ENCODE peak calls at places on chromosomes 2 and 18, in seven cellular contexts. W is IMR-90, I is neuronal stem cell, A is mesenchymal stem cell, B is H9, F is H1, N is trophoblast cell. Y is an unnamed sample.

GRCh38 chr18:79944746-79945117 is 6.7 kb downstream of the SLC66A2 start:
- DNase-seq in W (no peak), N (no peak), F (no peak), A (no peak), B (peak), I (no peak), Y (no peak)

GRCh38 chr2:98664323-98664722 is 55.9 kb downstream of the UNC50 start:
- DNase-seq in F (no peak), W (no peak), B (no peak), A (no peak), I (no peak), N (peak), Y (peak)

GRCh38 chr18:35616664-35617423 is 35.3 kb downstream of the GALNT1 start:
- DNase-seq in F (no peak), N (peak), B (no peak), W (peak), A (peak), I (no peak), Y (peak)

GRCh38 chr18:76764296-76764901 is 58.0 kb upstream of the ZNF236 start:
- DNase-seq in B (no peak), W (no peak), N (no peak), A (no peak), I (no peak), F (no peak), Y (no peak)

GRCh38 chr2:71696381-71696780 is 243.0 kb downstream of the DYSF start:
- DNase-seq in F (no peak), W (no peak), B (no peak), I (no peak), N (no peak), A (no peak), Y (no peak)

GRCh38 chr2:12506846-12507245 is 209.9 kb upstream of the TRIB2 start:
- DNase-seq in B (no peak), N (peak), F (no peak), W (peak), A (no peak), I (no peak), Y (no peak)

GRCh38 chr2:168915433-168916328 is 14.6 kb downstream of the G6PC2 start:
- DNase-seq in W (no peak), N (no peak), I (no peak), A (no peak), B (no peak), F (no peak), Y (no peak)

GRCh38 chr2:54531558-54531957 is 75.4 kb downstream of the SPTBN1 start:
- DNase-seq in W (peak), F (no peak), B (no peak), A (peak), N (peak), I (no peak), Y (no peak)

GRCh38 chr2:33486544-33486943 is 10.1 kb downstream of the RASGRP3 start:
- DNase-seq in I (no peak), A (no peak), W (no peak), F (no peak), B (no peak), N (no peak), Y (no peak)

GRCh38 chr2:239141021-239141760 is 259.6 kb downstream of the HDAC4 start:
- DNase-seq in I (no peak), N (no peak), B (no peak), W (no peak), A (no peak), F (no peak), Y (no peak)

GRCh38 chr2:48734576-48735303 is 20.8 kb downstream of the LHCGR start:
- DNase-seq in F (no peak), I (no peak), N (peak), A (no peak), W (no peak), B (no peak), Y (no peak)

GRCh38 chr18:61833978-61834377 is 58.8 kb downstream of the RNF152 start:
- DNase-seq in N (no peak), I (no peak), W (peak), A (peak), B (no peak), F (no peak), Y (no peak)

GRCh38 chr2:120758181-120759048 is 22.7 kb downstream of the GLI2 start:
- DNase-seq in W (peak), B (peak), N (no peak), F (no peak), I (no peak), A (peak), Y (peak)

GRCh38 chr2:45796500-45796899 is 145.0 kb downstream of the PRKCE start:
- DNase-seq in N (no peak), I (no peak), B (no peak), W (no peak), A (no peak), F (no peak), Y (no peak)

GRCh38 chr2:137221797-137222492 is 456.6 kb downstream of the THSD7B start:
- DNase-seq in F (no peak), B (no peak), W (no peak), A (no peak), I (no peak), N (no peak), Y (no peak)

GRCh38 chr2:172101008-172101706 is 1.5 kb downstream of the DLX2 start:
- DNase-seq in I (peak), F (peak), A (no peak), B (no peak), W (no peak), N (no peak), Y (peak)

GRCh38 chr2:26535663-26536275 is 57.8 kb upstream of the OTOF start:
- DNase-seq in F (no peak), B (no peak), N (no peak), W (no peak), A (no peak), I (no peak), Y (no peak)

GRCh38 chr2:240851078-240851861 is 17.4 kb upstream of the AGXT start:
- DNase-seq in F (peak), W (peak), A (peak), B (peak), I (peak), N (peak), Y (peak)

GRCh38 chr2:75098856-75099255 is 100.5 kb downstream of the TACR1 start:
- DNase-seq in B (peak), I (peak), F (no peak), N (peak), A (peak), W (peak), Y (peak)

GRCh38 chr2:159933727-159934049 is 128.7 kb downstream of the PLA2R1 start:
- DNase-seq in W (no peak), N (no peak), I (no peak), A (peak), F (no peak), B (no peak), Y (no peak)

GRCh38 chr2:69036926-69037325 is 23.9 kb downstream of the ANTXR1 start:
- DNase-seq in I (no peak), W (peak), N (no peak), F (no peak), B (no peak), A (peak), Y (no peak)

GRCh38 chr2:1835581-1836201 is 91.4 kb upstream of the PXDN start:
- DNase-seq in N (peak), I (no peak), F (no peak), B (no peak), A (no peak), W (no peak), Y (peak)

GRCh38 chr2:175205523-175205922 is 24.0 kb upstream of the ATP5MC3 start:
- DNase-seq in A (peak), I (no peak), F (no peak), W (peak), N (peak), B (no peak), Y (no peak)

GRCh38 chr18:74868461-74868860 is 270.8 kb downstream of the ZNF407 start:
- DNase-seq in F (no peak), B (no peak), A (no peak), N (no peak), I (no peak), W (no peak), Y (peak)

GRCh38 chr18:2854871-2855270 is 8.1 kb downstream of the EMILIN2 start:
- DNase-seq in N (no peak), A (no peak), F (no peak), B (no peak), W (no peak), I (no peak), Y (no peak)

GRCh38 chr2:239322414-239323086 is 78.3 kb downstream of the HDAC4 start:
- DNase-seq in A (no peak), W (peak), F (peak), B (peak), I (no peak), N (no peak), Y (no peak)

GRCh38 chr18:23563377-23564043 is 22.8 kb downstream of the NPC1 start:
- DNase-seq in W (peak), B (no peak), A (peak), I (no peak), N (no peak), F (no peak), Y (no peak)

GRCh38 chr18:24271381-24272331 is 126.0 kb downstream of the OSBPL1A start:
- DNase-seq in A (peak), I (peak), F (peak), B (peak), W (peak), N (peak), Y (peak)

GRCh38 chr2:120768112-120769048 is 32.7 kb downstream of the GLI2 start:
- DNase-seq in N (no peak), B (no peak), A (no peak), I (no peak), W (no peak), F (no peak), Y (no peak)

DNA sequence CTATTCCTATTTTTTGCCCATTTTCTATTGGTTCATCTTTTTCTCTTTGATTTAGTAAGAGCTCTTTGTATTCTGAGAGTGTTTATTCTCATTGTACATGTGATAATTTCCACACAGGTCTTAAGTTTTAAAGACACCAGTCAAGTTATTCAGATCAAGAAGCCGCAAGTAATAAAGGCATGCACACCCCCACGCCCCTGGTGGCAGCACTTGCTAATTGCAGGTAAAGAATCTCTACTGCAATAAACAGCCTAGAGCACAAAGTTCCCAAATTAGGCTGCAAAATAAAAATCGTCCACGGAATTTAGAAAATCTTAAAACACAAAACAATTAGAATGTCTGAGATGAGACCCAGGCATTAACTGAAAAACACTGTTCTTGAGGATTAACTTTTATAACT is 45.2 kb downstream of the ST3GAL5 start:
- DNase-seq in W (no peak), F (peak), B (peak), I (no peak), N (peak), A (no peak), Y (peak)
- H3K4me2 ChIP-seq in W (no peak), F (no peak), B (no peak), I (no peak), N (no peak), A (no peak), Y (no peak)

GRCh38 chr2:127843677-127844076 is 14.3 kb downstream of the POLR2D start:
- DNase-seq in N (peak), A (no peak), B (no peak), I (no peak), W (no peak), F (no peak), Y (no peak)
- H3K23ac ChIP-seq in N (no peak), A (no peak), B (no peak), I (no peak), W (no peak), F (no peak), Y (no peak)

GRCh38 chr18:8868779-8869415 is 163.5 kb downstream of the MTCL1 start:
- DNase-seq in W (no peak), I (no peak), N (no peak), B (no peak), F (no peak), A (no peak), Y (no peak)
- H3K4me2 ChIP-seq in W (no peak), I (no peak), N (no peak), B (no peak), F (no peak), A (no peak), Y (no peak)

GRCh38 chr2:38284971-38285370 is 92.1 kb downstream of the ATL2 start:
- DNase-seq in W (no peak), A (no peak), N (no peak), I (no peak), F (no peak), B (no peak), Y (peak)

GRCh38 chr2:38294597-38294996 is 82.5 kb downstream of the ATL2 start:
- DNase-seq in F (no peak), A (no peak), I (no peak), W (peak), N (no peak), B (no peak), Y (no peak)

GRCh38 chr2:38293152-38293865 is 83.8 kb downstream of the ATL2 start:
- DNase-seq in F (no peak), N (no peak), A (no peak), W (peak), I (no peak), B (no peak), Y (no peak)

DNA sequence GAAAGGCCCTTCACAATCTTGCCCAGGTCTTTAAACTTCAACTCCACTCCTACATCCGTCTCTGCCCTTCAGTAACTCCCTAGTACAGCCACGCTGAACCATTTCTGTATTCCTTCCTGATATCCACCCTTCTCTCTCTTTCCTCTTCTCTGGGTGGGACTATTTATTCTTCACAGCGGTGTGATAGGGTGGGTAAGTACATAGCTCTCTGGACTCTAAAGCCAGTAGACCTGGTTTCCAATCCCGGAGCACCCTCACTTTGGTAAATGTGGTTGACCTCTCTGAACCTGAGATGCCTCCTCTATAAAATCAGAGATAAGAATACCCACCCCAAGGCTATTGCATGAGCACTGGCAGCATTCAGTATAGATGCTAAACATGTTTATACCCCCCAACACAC is 86.7 kb downstream of the ATL2 start:
- DNase-seq in B (no peak), A (no peak), F (no peak), I (no peak), W (no peak), N (no peak), Y (no peak)
- H3K23ac ChIP-seq in B (no peak), A (no peak), F (no peak), I (no peak), W (no peak), N (no peak), Y (no peak)

GRCh38 chr2:47254464-47254863 is 99.4 kb upstream of the STPG4 start:
- DNase-seq in I (no peak), A (no peak), B (no peak), N (no peak), W (no peak), F (no peak), Y (no peak)
- H3K4me2 ChIP-seq in I (no peak), A (no peak), B (no peak), N (no peak), W (no peak), F (no peak), Y (no peak)

DNA sequence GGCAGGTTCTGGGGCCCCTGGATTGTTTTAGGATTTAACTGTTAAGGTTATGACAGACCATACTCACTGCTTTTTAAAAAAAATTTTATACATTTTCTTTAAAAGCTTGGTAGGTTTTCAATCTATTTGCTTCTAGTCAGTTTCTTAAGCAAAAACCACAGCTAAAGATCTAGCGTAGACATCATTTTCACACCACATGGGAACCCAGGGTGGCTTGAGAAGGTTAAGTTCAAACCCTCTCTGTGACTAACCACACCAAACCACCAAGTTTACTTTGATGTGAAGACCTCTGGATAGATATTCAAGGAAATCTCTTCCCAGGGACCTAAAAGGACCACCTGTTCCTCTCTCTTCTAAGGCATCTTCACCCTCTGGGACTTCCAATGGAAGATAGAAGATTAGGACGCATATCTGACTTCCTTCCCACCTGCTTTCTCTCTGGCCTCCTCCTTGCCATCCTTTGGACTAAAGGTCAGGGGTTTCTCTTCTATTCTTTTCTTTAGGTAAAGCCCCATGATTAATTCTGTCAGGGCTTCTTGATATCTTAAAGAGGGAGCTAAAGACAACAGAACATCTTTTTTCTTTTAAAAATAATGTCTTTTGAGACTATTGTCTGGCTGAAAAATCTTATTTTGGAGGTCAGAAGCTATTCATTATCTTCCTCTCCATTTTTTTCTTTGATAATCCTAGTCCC is 32.3 kb downstream of the FOSL2 start:
- DNase-seq in A (no peak), W (no peak), N (no peak), B (no peak), I (no peak), F (no peak), Y (no peak)
- H3K23ac ChIP-seq in A (no peak), W (no peak), N (no peak), B (no peak), I (no peak), F (no peak), Y (no peak)

DNA sequence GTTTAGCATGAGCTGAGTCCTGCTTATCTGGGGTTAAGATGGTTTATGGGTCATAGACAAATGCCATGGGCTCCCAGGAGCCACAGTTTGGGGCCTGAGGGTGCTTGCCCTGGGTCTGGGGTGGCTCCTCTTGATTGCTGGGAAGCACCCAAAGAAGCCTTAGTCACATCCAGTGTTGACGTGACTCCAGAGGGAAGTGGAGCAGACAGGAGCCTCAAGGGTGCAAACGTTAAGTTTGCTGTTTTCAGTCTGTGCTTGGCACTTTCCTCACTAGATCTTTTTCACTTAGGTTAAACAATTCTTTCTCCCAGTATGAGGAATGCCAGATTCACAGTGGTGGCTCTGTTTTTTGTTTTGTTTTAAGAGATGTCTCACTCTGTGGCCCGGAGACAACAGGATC is 251.5 kb downstream of the FAM210A start:
- DNase-seq in F (no peak), W (no peak), A (no peak), B (no peak), N (no peak), I (no peak), Y (no peak)
- H3K4me2 ChIP-seq in F (no peak), W (no peak), A (no peak), B (no peak), N (no peak), I (no peak), Y (no peak)

DNA sequence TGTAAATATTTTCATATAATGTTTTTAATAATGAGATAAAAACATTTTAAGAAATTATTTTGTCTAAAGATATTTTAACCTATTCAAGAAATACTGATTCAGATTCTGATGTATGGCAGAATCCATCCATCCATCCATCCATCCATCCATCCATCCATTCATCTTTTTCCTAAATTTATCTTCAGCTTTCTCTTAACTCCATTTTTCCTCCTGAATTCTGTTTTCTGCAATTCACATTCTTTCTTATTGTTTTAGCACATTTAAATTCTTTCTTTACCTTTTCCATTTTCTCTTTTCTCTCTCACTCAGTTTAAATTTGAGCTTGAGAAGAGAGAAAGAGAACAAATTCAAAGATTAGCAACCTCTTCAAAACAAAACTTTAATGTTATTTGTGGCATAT is 3.6 kb downstream of the LRP1B start:
- DNase-seq in F (no peak), B (no peak), W (no peak), I (no peak), N (no peak), A (no peak), Y (no peak)
- H3K23ac ChIP-seq in F (no peak), B (no peak), W (no peak), I (no peak), N (no peak), A (no peak), Y (no peak)